ENCODE peak calls at places on chromosome 15, in five cellular contexts. C, P, K, D and O are unnamed samples.

GRCh38 chr15:57060799-57061198 is 142.4 kb downstream of the TCF12 start:
- DNase-seq in P (no peak), C (no peak), D (peak; percentile 5), K (no peak), O (no peak)

GRCh38 chr15:40055576-40056293 is 16.8 kb upstream of the SRP14 start:
- DNase-seq in D (no peak), C (peak; percentile 17), K (no peak), P (no peak), O (no peak)

GRCh38 chr15:48021336-48022086 is 99.3 kb upstream of the SLC24A5 start:
- DNase-seq in C (no peak), P (no peak), K (no peak), D (no peak), O (no peak)

GRCh38 chr15:94576889-94577533 is 345.6 kb downstream of the MCTP2 start:
- DNase-seq in C (no peak), K (no peak), P (peak; percentile 11), D (no peak), O (no peak)

GRCh38 chr15:83282859-83283812 is 1.3 kb downstream of the BNC1 start:
- DNase-seq in C (peak; percentile 66), K (no peak), D (no peak), P (no peak), O (no peak)

GRCh38 chr15:90309050-90309449 is 43.0 kb upstream of the ZNF774 start:
- DNase-seq in P (no peak), K (no peak), D (no peak), C (no peak), O (no peak)

GRCh38 chr15:75069301-75069925 is 46.0 kb downstream of the PPCDC start:
- DNase-seq in C (no peak), K (no peak), P (no peak), D (no peak), O (no peak)

GRCh38 chr15:45802140-45802539 is 167.3 kb downstream of the SQOR start:
- DNase-seq in C (no peak), D (no peak), K (no peak), P (no peak), O (no peak)

GRCh38 chr15:88833688-88834087 is 30.5 kb downstream of the ACAN start:
- DNase-seq in C (no peak), K (no peak), P (no peak), D (no peak), O (no peak)

GRCh38 chr15:61621146-61621545 is 392.0 kb upstream of the RORA start:
- DNase-seq in C (peak; percentile 81), K (no peak), D (no peak), P (peak; percentile 70), O (no peak)

GRCh38 chr15:60496853-60497252 is 17.9 kb upstream of the ICE2 start:
- DNase-seq in D (no peak), P (no peak), K (no peak), C (no peak), O (no peak)

GRCh38 chr15:61755461-61755860 is 304.8 kb downstream of the VPS13C start:
- DNase-seq in D (no peak), K (no peak), P (no peak), C (no peak), O (no peak)

GRCh38 chr15:35271371-35272043 is 186.4 kb upstream of the NANOGP8 start:
- DNase-seq in P (no peak), D (no peak), C (no peak), K (no peak), O (no peak)